ENCODE peak calls at places on chromosome 18, in eight cellular contexts. J is NCI-H1417; F is fibroblast of the conjunctiva; B is H7; T is stomach; U is cerebellar cortex; G is CD8-positive, alpha-beta T cell; V is adipocyte. A is an unnamed sample.
A peak's percentile ranks its signal among the peaks of the same experiment; 100 is the strongest.

GRCh38 chr18:48472610-48473009 is 63.4 kb upstream of the ZBTB7C start:
- DNase-seq in T (no peak), J (no peak), G (no peak), U (no peak), B (no peak), F (no peak), V (no peak), A (no peak)

GRCh38 chr18:59512025-59512710 is 153.1 kb upstream of the LMAN1 start:
- DNase-seq in U (no peak), T (no peak), J (no peak), B (no peak), G (no peak), F (no peak), V (no peak), A (no peak)

GRCh38 chr18:23532848-23533247 is 29.5 kb downstream of the RMC1 start:
- DNase-seq in G (no peak), U (peak; percentile 11), T (no peak), B (no peak), V (no peak), J (no peak), F (no peak), A (no peak)

GRCh38 chr18:9280854-9281253 is 53.7 kb upstream of the TWSG1 start:
- DNase-seq in B (no peak), U (no peak), J (no peak), F (no peak), T (no peak), G (no peak), V (no peak), A (no peak)

GRCh38 chr18:12031836-12032235 is 50.5 kb downstream of the IMPA2 start:
- DNase-seq in T (no peak), G (no peak), U (no peak), F (peak; percentile 36), V (peak; percentile 63), B (no peak), J (no peak), A (no peak)

GRCh38 chr18:6004683-6005082 is 109.4 kb upstream of the TMEM200C start:
- DNase-seq in G (no peak), B (no peak), J (no peak), T (no peak), F (no peak), V (no peak), U (no peak), A (no peak)

GRCh38 chr18:2223394-2223793 is 347.9 kb downstream of the METTL4 start:
- DNase-seq in F (no peak), J (no peak), T (no peak), G (no peak), V (no peak), B (no peak), U (no peak), A (no peak)

GRCh38 chr18:44743626-44744025 is 62.9 kb downstream of the SETBP1 start:
- DNase-seq in V (no peak), G (no peak), B (peak; percentile 25), J (no peak), T (no peak), U (peak; percentile 68), F (no peak), A (no peak)

GRCh38 chr18:76255070-76255683 is 239.9 kb downstream of the ZNF516 start:
- DNase-seq in J (peak; percentile 31), B (no peak), U (no peak), V (no peak), T (no peak), F (no peak), G (no peak), A (no peak)

GRCh38 chr18:70576281-70577022 is 287.6 kb downstream of the SOCS6 start:
- DNase-seq in V (no peak), F (no peak), U (no peak), T (no peak), J (no peak), B (no peak), G (no peak), A (no peak)

GRCh38 chr18:22826726-22827125 is 106.4 kb upstream of the RBBP8 start:
- DNase-seq in J (no peak), V (no peak), U (no peak), B (no peak), G (no peak), T (no peak), F (no peak), A (no peak)

GRCh38 chr18:78589916-78590437 is 389.6 kb upstream of the SALL3 start:
- DNase-seq in J (no peak), U (no peak), F (no peak), G (no peak), B (no peak), T (no peak), V (no peak), A (no peak)

GRCh38 chr18:4204151-4204720 is 250.9 kb downstream of the DLGAP1 start:
- DNase-seq in B (no peak), T (no peak), U (peak; percentile 29), F (no peak), V (no peak), G (no peak), J (no peak), A (no peak)

GRCh38 chr18:5649439-5649838 is 105.6 kb upstream of the EPB41L3 start:
- DNase-seq in T (no peak), F (no peak), V (no peak), U (no peak), G (no peak), B (no peak), J (no peak), A (no peak)

GRCh38 chr18:32049393-32050161 is 31.0 kb downstream of the RNF125 start:
- DNase-seq in B (no peak), U (no peak), G (peak; percentile 9), V (no peak), T (peak; percentile 34), F (no peak), J (no peak), A (no peak)

GRCh38 chr18:27214831-27215230 is 29.7 kb upstream of the CHST9 start:
- DNase-seq in U (no peak), T (no peak), G (no peak), B (no peak), F (no peak), J (no peak), V (no peak), A (no peak)

GRCh38 chr18:80200171-80200931 is 47.0 kb downstream of the PARD6G start:
- DNase-seq in F (no peak), B (peak; percentile 69), J (no peak), G (no peak), U (peak; percentile 24), V (no peak), T (no peak), A (peak; percentile 36)

GRCh38 chr18:46416706-46417638 is 240.0 kb downstream of the LOXHD1 start:
- DNase-seq in V (no peak), G (no peak), F (no peak), B (no peak), J (peak; percentile 10), T (no peak), U (no peak), A (no peak)

A was measured in D721Med.